ENCODE peak calls at places on chromosomes 3 and 15, in four cellular contexts. One of them, this sample, is unnamed.
A peak's percentile ranks its signal among the peaks of the same experiment; 100 is the strongest.

GRCh38 chr15:31179683-31180082 is 78.2 kb upstream of the TRPM1 start:
- DNase-seq in mesendoderm: peak; percentile 67
- DNase-seq in NB4: no peak
- DNase-seq in stomach: no peak
- DNase-seq in this sample: no peak

GRCh38 chr3:14516738-14517345 is 23.3 kb downstream of the GRIP2 start:
- DNase-seq in mesendoderm: no peak
- DNase-seq in NB4: no peak
- DNase-seq in stomach: no peak
- DNase-seq in this sample: no peak

GRCh38 chr3:190807719-190808375 is 54.6 kb downstream of the GMNC start:
- DNase-seq in mesendoderm: no peak
- DNase-seq in NB4: no peak
- DNase-seq in stomach: peak; percentile 96
- DNase-seq in this sample: no peak

GRCh38 chr3:57512174-57512573 is 32.0 kb downstream of the DNAH12 start:
- DNase-seq in mesendoderm: no peak
- DNase-seq in NB4: no peak
- DNase-seq in stomach: no peak
- DNase-seq in this sample: no peak

GRCh38 chr15:83659011-83659811 is 5.3 kb downstream of the ADAMTSL3 start:
- DNase-seq in mesendoderm: no peak
- DNase-seq in NB4: no peak
- DNase-seq in stomach: no peak
- DNase-seq in this sample: no peak

GRCh38 chr3:117696871-117697270 is 987.3 kb downstream of the TUSC7 start:
- DNase-seq in mesendoderm: no peak
- DNase-seq in NB4: no peak
- DNase-seq in stomach: no peak
- DNase-seq in this sample: no peak

GRCh38 chr3:133040696-133041523 is 2.7 kb downstream of the TMEM108 start:
- DNase-seq in mesendoderm: peak; percentile 87
- DNase-seq in NB4: peak; percentile 63
- DNase-seq in stomach: peak; percentile 75
- DNase-seq in this sample: peak; percentile 67

GRCh38 chr15:79849789-79850188 is 47.0 kb downstream of the MTHFS start:
- DNase-seq in mesendoderm: peak; percentile 79
- DNase-seq in NB4: peak; percentile 54
- DNase-seq in stomach: peak; percentile 35
- DNase-seq in this sample: peak; percentile 63

GRCh38 chr3:100006570-100007271 is 107.6 kb downstream of the FILIP1L start:
- DNase-seq in mesendoderm: peak; percentile 42
- DNase-seq in NB4: no peak
- DNase-seq in stomach: no peak
- DNase-seq in this sample: peak; percentile 7

GRCh38 chr3:74167926-74168325 is 446.5 kb downstream of the CNTN3 start:
- DNase-seq in mesendoderm: no peak
- DNase-seq in NB4: no peak
- DNase-seq in stomach: no peak
- DNase-seq in this sample: no peak

GRCh38 chr3:175260145-175260794 is 401.1 kb downstream of the NAALADL2 start:
- DNase-seq in mesendoderm: no peak
- DNase-seq in NB4: no peak
- DNase-seq in stomach: no peak
- DNase-seq in this sample: no peak

GRCh38 chr3:52998781-52999509 is 46.9 kb downstream of the SFMBT1 start:
- DNase-seq in mesendoderm: peak; percentile 23
- DNase-seq in NB4: no peak
- DNase-seq in stomach: no peak
- DNase-seq in this sample: peak; percentile 22

GRCh38 chr15:78685925-78686324 is 44.9 kb upstream of the CHRNB4 start:
- DNase-seq in mesendoderm: no peak
- DNase-seq in NB4: no peak
- DNase-seq in stomach: no peak
- DNase-seq in this sample: no peak

GRCh38 chr15:90883526-90883931 is 775 bp upstream of the FES start:
- DNase-seq in mesendoderm: peak; percentile 58
- DNase-seq in NB4: peak; percentile 52
- DNase-seq in stomach: no peak
- DNase-seq in this sample: no peak

GRCh38 chr3:150535204-150535603 is 11.1 kb downstream of the SERP1 start:
- DNase-seq in mesendoderm: no peak
- DNase-seq in NB4: no peak
- DNase-seq in stomach: no peak
- DNase-seq in this sample: no peak

GRCh38 chr3:193869221-193870201 is 266.4 kb upstream of the HES1 start:
- DNase-seq in mesendoderm: peak; percentile 94
- DNase-seq in NB4: peak; percentile 92
- DNase-seq in stomach: no peak
- DNase-seq in this sample: peak; percentile 58

GRCh38 chr3:48338635-48339034 is 5.2 kb upstream of the SPINK8 start:
- DNase-seq in mesendoderm: no peak
- DNase-seq in NB4: peak; percentile 22
- DNase-seq in stomach: no peak
- DNase-seq in this sample: no peak

GRCh38 chr3:197854596-197855343 is 63.7 kb downstream of the LRCH3 start:
- DNase-seq in mesendoderm: peak; percentile 97
- DNase-seq in NB4: no peak
- DNase-seq in stomach: no peak
- DNase-seq in this sample: peak; percentile 32

GRCh38 chr15:92617197-92618037 is 38.2 kb downstream of the FAM174B start:
- DNase-seq in mesendoderm: peak; percentile 55
- DNase-seq in NB4: no peak
- DNase-seq in stomach: peak; percentile 92
- DNase-seq in this sample: peak; percentile 72

GRCh38 chr3:42655980-42656679 is 2.6 kb downstream of the ZBTB47 start:
- DNase-seq in mesendoderm: peak; percentile 48
- DNase-seq in NB4: no peak
- DNase-seq in stomach: no peak
- DNase-seq in this sample: no peak

This sample was measured in A549.